ENCODE peak calls at places on chromosomes 7 and 10, in four cellular contexts. One of them, this sample, is unnamed.

GRCh38 chr10:4241724-4242345 is 456.8 kb upstream of the KLF6 start:
- DNase-seq in K562: no peak
- DNase-seq in GM12878: no peak
- DNase-seq in HepG2: no peak
- DNase-seq in this sample: no peak

GRCh38 chr10:61902448-61903183 is 1.1 kb downstream of the ARID5B start:
- DNase-seq in K562: peak
- DNase-seq in GM12878: no peak
- DNase-seq in HepG2: peak
- DNase-seq in this sample: no peak

GRCh38 chr7:136405931-136406777 is 429.0 kb upstream of the MTPN start:
- DNase-seq in K562: peak
- DNase-seq in GM12878: no peak
- DNase-seq in HepG2: peak
- DNase-seq in this sample: peak

GRCh38 chr10:804787-805634 is 115.5 kb upstream of the DIP2C start:
- DNase-seq in K562: no peak
- DNase-seq in GM12878: no peak
- DNase-seq in HepG2: no peak
- DNase-seq in this sample: no peak

GRCh38 chr10:110455440-110455839 is 42.3 kb upstream of the DUSP5 start:
- DNase-seq in K562: no peak
- DNase-seq in GM12878: no peak
- DNase-seq in HepG2: no peak
- DNase-seq in this sample: no peak

GRCh38 chr10:113335603-113336002 is 217.2 kb upstream of the HABP2 start:
- DNase-seq in K562: no peak
- DNase-seq in GM12878: no peak
- DNase-seq in HepG2: no peak
- DNase-seq in this sample: no peak

GRCh38 chr7:146702898-146703297 is 586.3 kb downstream of the CNTNAP2 start:
- DNase-seq in K562: no peak
- DNase-seq in GM12878: no peak
- DNase-seq in HepG2: no peak
- DNase-seq in this sample: no peak

GRCh38 chr7:73572767-73573186 is 5.6 kb downstream of the TBL2 start:
- DNase-seq in K562: peak
- DNase-seq in GM12878: no peak
- DNase-seq in HepG2: no peak
- DNase-seq in this sample: no peak

GRCh38 chr10:117477961-117478670 is 64.4 kb upstream of the EMX2 start:
- DNase-seq in K562: peak
- DNase-seq in GM12878: no peak
- DNase-seq in HepG2: no peak
- DNase-seq in this sample: peak

GRCh38 chr10:102327002-102327401 is 68.5 kb upstream of the NFKB2 start:
- DNase-seq in K562: no peak
- DNase-seq in GM12878: no peak
- DNase-seq in HepG2: no peak
- DNase-seq in this sample: no peak

GRCh38 chr10:102819054-102819453 is 18.2 kb downstream of the CYP17A1 start:
- DNase-seq in K562: no peak
- DNase-seq in GM12878: no peak
- DNase-seq in HepG2: no peak
- DNase-seq in this sample: no peak

GRCh38 chr10:124092270-124093075 is 925 bp downstream of the CHST15 start:
- DNase-seq in K562: peak
- DNase-seq in GM12878: no peak
- DNase-seq in HepG2: no peak
- DNase-seq in this sample: peak
- TF ChIP-seq SP1 in K562: no peak
- TF ChIP-seq SP1 in GM12878: no peak
- TF ChIP-seq SP1 in HepG2: no peak
- TF ChIP-seq SP1 in this sample: no peak

DNA sequence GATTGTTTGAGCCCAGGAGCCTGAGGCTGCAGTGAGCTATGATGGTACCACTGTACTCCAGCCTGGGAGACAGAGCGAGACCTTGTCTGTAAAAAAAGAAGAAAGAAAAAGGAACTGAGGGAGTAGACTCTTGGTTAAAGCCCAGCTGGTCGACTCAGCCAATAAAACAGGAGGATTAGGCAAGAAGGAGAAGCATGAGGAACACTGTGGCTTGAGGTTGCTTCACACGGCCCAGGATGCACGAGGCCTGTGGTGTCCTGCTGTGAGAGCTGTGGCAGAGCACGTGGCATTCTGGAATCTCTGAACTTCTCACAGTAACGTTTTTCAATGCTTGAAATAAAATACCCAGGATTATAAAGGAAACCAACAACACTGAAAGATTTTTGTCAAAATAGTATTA is 93.3 kb downstream of the CUL2 start:
- DNase-seq in K562: no peak
- DNase-seq in GM12878: no peak
- DNase-seq in HepG2: no peak
- DNase-seq in this sample: no peak
- TF ChIP-seq BHLHE40 in K562: no peak
- TF ChIP-seq BHLHE40 in GM12878: no peak
- TF ChIP-seq BHLHE40 in HepG2: no peak
- TF ChIP-seq BHLHE40 in this sample: no peak

DNA sequence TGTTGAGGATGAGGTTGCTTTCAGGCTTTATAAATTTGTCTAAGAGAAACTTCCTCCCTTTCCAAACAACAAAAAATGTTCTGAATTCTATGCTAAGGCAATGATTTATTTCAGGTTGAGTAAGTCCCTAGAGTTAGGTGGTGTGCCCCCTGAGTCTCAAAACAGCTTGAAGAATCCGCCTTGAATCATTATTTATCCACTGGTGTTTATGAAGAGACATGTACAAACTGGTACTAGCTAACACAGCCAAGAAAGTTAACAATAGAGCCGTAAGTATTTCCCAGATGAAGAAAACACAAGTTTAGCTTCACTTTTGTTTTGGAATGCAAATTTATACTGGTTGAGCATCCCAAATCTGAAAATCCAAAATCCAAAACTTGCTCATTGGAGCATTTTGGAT is 66.2 kb upstream of the SRPK2 start:
- DNase-seq in K562: peak
- DNase-seq in GM12878: no peak
- DNase-seq in HepG2: no peak
- DNase-seq in this sample: no peak
- TF ChIP-seq SP1 in K562: no peak
- TF ChIP-seq SP1 in GM12878: no peak
- TF ChIP-seq SP1 in HepG2: no peak
- TF ChIP-seq SP1 in this sample: no peak

DNA sequence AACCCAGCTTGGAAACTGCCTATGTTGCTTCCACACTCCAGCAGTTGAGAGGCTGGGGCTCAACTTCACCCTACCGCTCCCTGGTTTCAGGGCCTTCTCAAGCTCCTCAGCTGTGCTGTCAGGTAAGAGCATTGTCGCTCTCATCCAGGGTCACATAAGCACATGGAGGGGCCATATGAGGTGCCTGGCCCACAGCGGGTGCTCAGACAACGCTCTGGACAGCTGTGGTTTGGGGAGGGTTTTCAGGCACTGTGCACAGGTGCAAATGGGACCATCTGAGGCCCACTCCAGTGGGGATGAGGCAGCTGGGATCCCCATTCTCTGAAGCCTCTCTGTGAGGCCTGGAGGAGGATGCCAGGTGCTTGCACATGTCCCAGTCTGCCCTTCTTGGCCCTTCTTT is 40.5 kb downstream of the VSTM4 start:
- DNase-seq in K562: no peak
- DNase-seq in GM12878: no peak
- DNase-seq in HepG2: no peak
- DNase-seq in this sample: no peak
- TF ChIP-seq BHLHE40 in K562: no peak
- TF ChIP-seq BHLHE40 in GM12878: no peak
- TF ChIP-seq BHLHE40 in HepG2: no peak
- TF ChIP-seq BHLHE40 in this sample: no peak

This sample was measured in HEK293T.